ENCODE peak calls at places on chromosome 9, in five cellular contexts. M is PC-9; O is fibroblast of lung; C is CD8-positive, alpha-beta memory T cell; T is adrenal gland. F is an unnamed sample. For H3K27me3, the result is how much of the 10 kb centered on the place peaks cover.

GRCh38 chr9:125466356-125466855 is 204.8 kb downstream of the GAPVD1 start:
- DNase-seq in M (no peak), O (no peak), C (no peak), T (no peak), F (no peak)

GRCh38 chr9:135228345-135228982 is 141.0 kb downstream of the OLFM1 start:
- DNase-seq in M (no peak), O (no peak), C (no peak), T (no peak), F (no peak)

GRCh38 chr9:80994892-80995291 is 694.5 kb downstream of the TLE1 start:
- DNase-seq in M (no peak), O (peak), C (no peak), T (no peak), F (peak)

GRCh38 chr9:89153618-89154017 is 25.0 kb downstream of the SHC3 start:
- DNase-seq in M (peak), O (peak), C (no peak), T (peak), F (peak)

GRCh38 chr9:92671323-92671722 is 1.4 kb upstream of the IPPK start:
- DNase-seq in M (peak), O (peak), C (no peak), T (peak), F (peak)

GRCh38 chr9:37963936-37964739 is 60.2 kb upstream of the SLC25A51 start:
- DNase-seq in M (peak), O (peak), C (no peak), T (peak), F (peak)

GRCh38 chr9:530681-531080 is 310.8 kb upstream of the DMRT1 start:
- DNase-seq in M (peak), O (peak), C (no peak), T (peak), F (peak)

GRCh38 chr9:13267743-13268142 is 11.7 kb downstream of the MPDZ start:
- DNase-seq in M (no peak), O (peak), C (no peak), T (no peak), F (peak)

GRCh38 chr9:110180713-110181434 is 27.1 kb downstream of the C9orf152 start:
- DNase-seq in M (peak), O (peak), C (no peak), T (peak), F (peak)

GRCh38 chr9:120343416-120343815 is 236.6 kb downstream of the CDK5RAP2 start:
- DNase-seq in M (no peak), O (no peak), C (no peak), T (no peak), F (no peak)

GRCh38 chr9:91833096-91833877 is 116.7 kb downstream of the ROR2 start:
- DNase-seq in M (no peak), O (no peak), C (no peak), T (no peak), F (no peak)

GRCh38 chr9:72382405-72382804 is 17.4 kb upstream of the ZFAND5 start:
- DNase-seq in M (no peak), O (peak), C (no peak), T (no peak), F (peak)

GRCh38 chr9:16154570-16155078 is 601.8 kb downstream of the CCDC171 start:
- DNase-seq in M (peak), O (peak), C (no peak), T (peak), F (no peak)

GRCh38 chr9:15293084-15293483 is 13.9 kb downstream of the TTC39B start:
- DNase-seq in M (no peak), O (no peak), C (no peak), T (no peak), F (no peak)

GRCh38 chr9:14271078-14271673 is 42.8 kb downstream of the NFIB start:
- DNase-seq in M (no peak), O (peak), C (no peak), T (peak), F (peak)

GRCh38 chr9:87556821-87557220 is 59.2 kb downstream of the DAPK1 start:
- DNase-seq in M (no peak), O (no peak), C (no peak), T (peak), F (no peak)

GRCh38 chr9:128552744-128553221 is 396 bp downstream of the SPTAN1 start:
- DNase-seq in M (peak), O (peak), C (no peak), T (peak), F (no peak)

GRCh38 chr9:18821794-18822193 is 211.2 kb downstream of the SAXO1 start:
- DNase-seq in M (no peak), O (peak), C (no peak), T (no peak), F (no peak)

GRCh38 chr9:127918201-127919107 is 1.6 kb upstream of the ST6GALNAC4 start:
- DNase-seq in M (no peak), O (no peak), C (no peak), T (no peak), F (no peak)

GRCh38 chr9:21873540-21874221 is 71.2 kb downstream of the MTAP start:
- DNase-seq in M (no peak), O (peak), C (no peak), T (no peak), F (peak)

GRCh38 chr9:121732383-121732782 is 80.9 kb downstream of the DAB2IP start:
- DNase-seq in M (no peak), O (no peak), C (peak), T (no peak), F (no peak)

GRCh38 chr9:115524467-115525059 is 406.6 kb upstream of the TNC start:
- DNase-seq in M (peak), O (peak), C (no peak), T (no peak), F (peak)

GRCh38 chr9:109163194-109163593 is 3.9 kb downstream of the FRRS1L start:
- DNase-seq in M (no peak), O (no peak), C (no peak), T (no peak), F (no peak)

GRCh38 chr9:109161471-109161870 is 5.6 kb downstream of the FRRS1L start:
- DNase-seq in M (no peak), O (no peak), C (no peak), T (no peak), F (no peak)

GRCh38 chr9:109159583-109159982 is 7.5 kb downstream of the FRRS1L start:
- DNase-seq in M (no peak), O (no peak), C (no peak), T (no peak), F (no peak)

GRCh38 chr9:109164040-109164439 is 3.0 kb downstream of the FRRS1L start:
- DNase-seq in M (no peak), O (no peak), C (no peak), T (no peak), F (no peak)

DNA sequence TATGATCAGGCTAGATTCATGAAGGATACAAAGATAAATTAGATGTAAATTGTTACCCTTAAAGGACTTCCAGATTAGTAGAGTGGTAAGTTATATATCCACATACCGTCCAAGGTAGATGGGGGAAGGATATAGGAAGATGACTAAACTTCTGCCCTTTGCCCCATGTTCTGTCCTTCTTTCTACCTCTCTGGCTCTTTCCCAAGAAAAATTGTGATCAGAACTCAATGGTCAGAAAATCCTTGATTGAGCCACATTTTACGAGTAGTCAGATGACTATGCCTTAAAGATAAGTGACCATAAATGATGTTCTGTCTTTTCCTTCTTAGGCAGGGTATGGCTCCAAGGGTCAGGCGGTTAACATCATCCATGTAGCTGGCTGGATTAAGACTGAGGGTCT is 4.4 kb downstream of the FRRS1L start:
- DNase-seq in M (no peak), O (no peak), C (no peak), T (no peak), F (no peak)
- H3K27me3 ChIP-seq in M (under half), O (under half), C (under half), T (under half), F (under half)

GRCh38 chr9:124290053-124290581 is 32.4 kb downstream of the NEK6 start:
- DNase-seq in M (no peak), O (no peak), C (no peak), T (no peak), F (no peak)
- H3K27ac ChIP-seq in M (no peak), O (no peak), C (no peak), T (no peak), F (no peak)

GRCh38 chr9:130639866-130640555 is 24.4 kb upstream of the PRDM12 start:
- DNase-seq in M (no peak), O (no peak), C (no peak), T (no peak), F (no peak)
- H3K27me3 ChIP-seq in M (under half), O (under half), C (under half), T (under half), F (under half)

GRCh38 chr9:129869585-129870501 is 34.6 kb downstream of the USP20 start:
- DNase-seq in M (no peak), O (no peak), C (no peak), T (no peak), F (no peak)
- H3K27ac ChIP-seq in M (no peak), O (no peak), C (peak), T (no peak), F (no peak)

DNA sequence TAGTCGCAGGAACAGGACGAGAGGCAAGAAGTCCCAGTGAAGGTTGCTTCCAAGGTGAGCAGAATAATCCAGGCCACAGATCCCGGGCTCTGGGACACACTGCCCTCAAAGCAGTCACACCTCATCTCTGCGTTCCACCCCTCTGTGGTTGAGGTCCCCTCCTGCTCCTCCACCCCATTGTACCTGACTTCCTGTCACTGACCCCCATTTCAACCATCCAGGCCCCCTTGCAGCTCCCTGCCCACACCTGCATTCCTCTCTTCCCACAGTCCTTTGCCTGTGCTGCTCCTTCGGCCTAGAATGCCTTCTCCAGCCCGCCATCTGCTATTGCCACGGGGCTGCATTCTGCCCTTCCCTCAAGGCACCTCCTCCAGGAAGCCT is 73.5 kb downstream of the PAX5 start:
- DNase-seq in M (no peak), O (no peak), C (no peak), T (peak), F (no peak)
- H3K27me3 ChIP-seq in M (under half), O (under half), C (under half), T (under half), F (under half)

F was measured in brain microvascular endothelial cell.